ENCODE peak calls at places on chromosome 21, in six cellular contexts. E is adrenal gland, W is suprapubic skin, O is left lung, A is heart right ventricle, C is fibroblast of lung. B is an unnamed sample. For H3K4me1, the result is how much of the 10 kb centered on the place peaks cover.

GRCh38 chr21:29721964-29722363 is 217.8 kb downstream of the GRIK1 start:
- DNase-seq in E (no peak), W (no peak), O (no peak), A (no peak), C (no peak), B (no peak)

GRCh38 chr21:46160563-46161179 is 5.3 kb upstream of the FTCD start:
- DNase-seq in E (no peak), W (peak), O (peak), A (no peak), C (no peak), B (peak)

GRCh38 chr21:28699591-28700259 is 293.0 kb downstream of the LTN1 start:
- DNase-seq in E (no peak), W (no peak), O (no peak), A (no peak), C (no peak), B (no peak)

GRCh38 chr21:43934116-43934515 is 69.1 kb downstream of the AGPAT3 start:
- DNase-seq in E (no peak), W (no peak), O (peak), A (no peak), C (no peak), B (no peak)

GRCh38 chr21:17610862-17611261 is 1.8 kb downstream of the BTG3 start:
- DNase-seq in E (peak), W (no peak), O (peak), A (no peak), C (peak), B (peak)

GRCh38 chr21:44943005-44943685 is 3.3 kb downstream of the SLX9 start:
- DNase-seq in E (no peak), W (peak), O (no peak), A (no peak), C (no peak), B (peak)

GRCh38 chr21:45927851-45928850 is 53.4 kb upstream of the COL6A1 start:
- DNase-seq in E (no peak), W (no peak), O (peak), A (no peak), C (no peak), B (no peak)

GRCh38 chr21:34701726-34702125 is 32.9 kb downstream of the CLIC6 start:
- DNase-seq in E (no peak), W (no peak), O (no peak), A (no peak), C (peak), B (no peak)

GRCh38 chr21:24217141-24217540 is 1390.1 kb downstream of the MRPL39 start:
- DNase-seq in E (no peak), W (no peak), O (no peak), A (no peak), C (peak), B (no peak)

GRCh38 chr21:25582888-25583287 is 24.4 kb downstream of the MRPL39 start:
- DNase-seq in E (no peak), W (no peak), O (no peak), A (no peak), C (no peak), B (no peak)

GRCh38 chr21:45111703-45112102 is 37.3 kb downstream of the ADARB1 start:
- DNase-seq in E (no peak), W (no peak), O (no peak), A (no peak), C (no peak), B (no peak)

GRCh38 chr21:34017127-34017961 is 56.0 kb upstream of the MRPS6 start:
- DNase-seq in E (no peak), W (no peak), O (no peak), A (no peak), C (peak), B (no peak)

GRCh38 chr21:34047835-34048234 is 25.5 kb upstream of the MRPS6 start:
- DNase-seq in E (no peak), W (no peak), O (no peak), A (no peak), C (no peak), B (no peak)

GRCh38 chr21:46661211-46661625 is 25.7 kb downstream of the PRMT2 start:
- DNase-seq in E (peak), W (no peak), O (no peak), A (peak), C (peak), B (peak)

GRCh38 chr21:19999369-20000272 is 998.6 kb upstream of the NCAM2 start:
- DNase-seq in E (no peak), W (no peak), O (peak), A (no peak), C (no peak), B (no peak)

GRCh38 chr21:45310446-45310845 is 22.8 kb upstream of the POFUT2 start:
- DNase-seq in E (no peak), W (no peak), O (peak), A (no peak), C (no peak), B (no peak)

GRCh38 chr21:46561448-46562095 is 43.3 kb downstream of the S100B start:
- DNase-seq in E (no peak), W (no peak), O (no peak), A (no peak), C (no peak), B (no peak)

GRCh38 chr21:38795475-38795874 is 10.3 kb upstream of the ETS2 start:
- DNase-seq in E (no peak), W (no peak), O (no peak), A (no peak), C (no peak), B (peak)
- H3K4me1 ChIP-seq in E (under half), W (under half), O (under half), A (under half), C (under half), B (under half)

DNA sequence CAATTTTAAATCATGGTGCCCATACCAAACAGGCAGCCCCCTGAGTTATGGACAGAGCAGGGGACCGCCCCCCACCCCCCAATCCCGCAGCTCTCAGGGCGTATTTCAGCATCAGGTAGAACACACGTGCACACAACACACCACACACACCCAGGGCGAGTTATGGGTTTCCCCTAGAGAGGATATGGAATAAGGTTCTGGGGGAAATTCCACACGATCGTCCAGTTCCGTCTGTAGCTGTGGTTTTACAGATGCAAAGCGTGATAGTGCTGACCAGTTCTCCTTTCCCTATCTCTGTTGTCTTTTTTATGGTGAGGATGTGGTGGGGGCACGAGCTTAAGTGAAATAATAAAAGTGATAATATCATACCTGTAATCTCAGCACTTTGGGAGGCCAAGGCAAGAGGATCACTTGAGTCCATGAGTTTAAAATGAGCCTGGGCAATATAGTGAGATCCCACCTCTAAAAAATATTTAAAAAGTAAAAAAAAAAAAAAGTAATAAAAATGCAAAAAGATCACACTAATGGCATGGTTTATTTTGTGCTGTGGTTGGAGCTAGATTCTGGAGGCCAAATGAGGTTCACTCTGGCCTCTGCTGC is 25.1 kb downstream of the C2CD2 start:
- DNase-seq in E (no peak), W (no peak), O (no peak), A (no peak), C (no peak), B (no peak)
- H3K4me1 ChIP-seq in E (half or more), W (half or more), O (half or more), A (half or more), C (under half), B (under half)

GRCh38 chr21:42413500-42413899 is 9.8 kb downstream of the UBASH3A start:
- DNase-seq in E (no peak), W (no peak), O (no peak), A (no peak), C (no peak), B (no peak)

GRCh38 chr21:42411891-42412635 is 8.4 kb downstream of the UBASH3A start:
- DNase-seq in E (no peak), W (no peak), O (no peak), A (no peak), C (peak), B (no peak)

GRCh38 chr21:42412636-42412933 is 8.9 kb downstream of the UBASH3A start:
- DNase-seq in E (no peak), W (no peak), O (no peak), A (no peak), C (no peak), B (no peak)

GRCh38 chr21:42414066-42414465 is 10.4 kb downstream of the UBASH3A start:
- DNase-seq in E (no peak), W (no peak), O (no peak), A (no peak), C (no peak), B (no peak)

DNA sequence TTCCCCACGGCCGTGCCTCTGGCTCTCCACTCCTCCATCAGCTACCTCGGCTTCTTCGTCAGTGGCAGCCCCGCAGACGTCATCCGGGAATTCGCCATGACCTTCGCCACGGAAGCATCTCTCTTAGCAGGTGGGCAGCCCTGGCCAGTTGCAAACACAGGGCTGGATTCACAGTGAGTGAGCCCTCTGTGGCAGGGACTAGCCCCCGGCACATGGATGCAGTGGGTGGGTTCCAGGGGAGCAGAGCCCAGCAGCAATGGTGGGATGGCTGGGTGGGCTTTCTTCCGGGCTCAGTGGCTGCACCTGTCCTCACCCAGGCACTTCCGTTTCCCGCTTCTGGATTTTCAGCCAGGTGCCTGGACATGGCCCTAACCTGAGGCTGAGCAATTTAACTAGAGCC is 9.4 kb downstream of the UBASH3A start:
- DNase-seq in E (no peak), W (no peak), O (no peak), A (no peak), C (no peak), B (no peak)
- H3K4me1 ChIP-seq in E (under half), W (under half), O (under half), A (under half), C (under half), B (under half)

GRCh38 chr21:41685511-41686149 is 81.2 kb downstream of the RIPK4 start:
- DNase-seq in E (no peak), W (no peak), O (no peak), A (no peak), C (no peak), B (no peak)
- H3K4me1 ChIP-seq in E (under half), W (under half), O (under half), A (under half), C (under half), B (under half)

B was measured in mucosa of descending colon.